ENCODE peak calls at places on chromosomes 2 and 18, in eight cellular contexts. One of them, this sample, is unnamed.

GRCh38 chr2:201779996-201780673 is 598 bp downstream of the ALS2 start:
- DNase-seq in MCF 10A: peak
- DNase-seq in epithelial cell of esophagus: peak
- DNase-seq in foreskin fibroblast: peak
- DNase-seq in OCI-LY7: peak
- DNase-seq in fibroblast of mammary gland: no peak
- DNase-seq in A549: peak
- DNase-seq in GM23338: peak
- DNase-seq in this sample: no peak

GRCh38 chr18:43420950-43421349 is 143.7 kb upstream of the SYT4 start:
- DNase-seq in fibroblast of mammary gland: no peak
- DNase-seq in foreskin fibroblast: no peak
- DNase-seq in A549: no peak
- DNase-seq in MCF 10A: peak
- DNase-seq in GM23338: peak
- DNase-seq in OCI-LY7: no peak
- DNase-seq in epithelial cell of esophagus: no peak
- DNase-seq in this sample: no peak

GRCh38 chr2:26784570-26785234 is 1.2 kb upstream of the CENPA start:
- DNase-seq in epithelial cell of esophagus: no peak
- DNase-seq in A549: no peak
- DNase-seq in foreskin fibroblast: no peak
- DNase-seq in OCI-LY7: no peak
- DNase-seq in GM23338: no peak
- DNase-seq in fibroblast of mammary gland: no peak
- DNase-seq in MCF 10A: no peak
- DNase-seq in this sample: no peak

GRCh38 chr18:79764131-79764530 is 33.6 kb upstream of the KCNG2 start:
- DNase-seq in fibroblast of mammary gland: no peak
- DNase-seq in MCF 10A: no peak
- DNase-seq in foreskin fibroblast: no peak
- DNase-seq in GM23338: no peak
- DNase-seq in OCI-LY7: no peak
- DNase-seq in A549: no peak
- DNase-seq in epithelial cell of esophagus: no peak
- DNase-seq in this sample: no peak

GRCh38 chr2:25664531-25665307 is 8.7 kb downstream of the DTNB start:
- DNase-seq in foreskin fibroblast: peak
- DNase-seq in MCF 10A: peak
- DNase-seq in OCI-LY7: peak
- DNase-seq in fibroblast of mammary gland: peak
- DNase-seq in epithelial cell of esophagus: peak
- DNase-seq in GM23338: peak
- DNase-seq in A549: peak
- DNase-seq in this sample: peak

GRCh38 chr2:118348380-118349024 is 260.2 kb downstream of the INSIG2 start:
- DNase-seq in foreskin fibroblast: no peak
- DNase-seq in MCF 10A: no peak
- DNase-seq in OCI-LY7: no peak
- DNase-seq in fibroblast of mammary gland: no peak
- DNase-seq in GM23338: no peak
- DNase-seq in A549: no peak
- DNase-seq in epithelial cell of esophagus: no peak
- DNase-seq in this sample: no peak

GRCh38 chr2:37098416-37099118 is 14.2 kb downstream of the GPATCH11 start:
- DNase-seq in A549: no peak
- DNase-seq in fibroblast of mammary gland: no peak
- DNase-seq in GM23338: no peak
- DNase-seq in epithelial cell of esophagus: no peak
- DNase-seq in MCF 10A: no peak
- DNase-seq in OCI-LY7: no peak
- DNase-seq in foreskin fibroblast: no peak
- DNase-seq in this sample: no peak

GRCh38 chr2:206989306-206989705 is 50.0 kb downstream of the CPO start:
- DNase-seq in foreskin fibroblast: peak
- DNase-seq in MCF 10A: peak
- DNase-seq in GM23338: peak
- DNase-seq in fibroblast of mammary gland: peak
- DNase-seq in OCI-LY7: peak
- DNase-seq in epithelial cell of esophagus: peak
- DNase-seq in A549: peak
- DNase-seq in this sample: no peak

GRCh38 chr2:36452279-36452678 is 96.7 kb downstream of the CRIM1 start:
- DNase-seq in foreskin fibroblast: peak
- DNase-seq in epithelial cell of esophagus: no peak
- DNase-seq in OCI-LY7: no peak
- DNase-seq in A549: no peak
- DNase-seq in GM23338: no peak
- DNase-seq in fibroblast of mammary gland: peak
- DNase-seq in MCF 10A: no peak
- DNase-seq in this sample: peak

GRCh38 chr2:23293063-23293462 is 91.9 kb upstream of the KLHL29 start:
- DNase-seq in GM23338: no peak
- DNase-seq in foreskin fibroblast: peak
- DNase-seq in A549: no peak
- DNase-seq in fibroblast of mammary gland: peak
- DNase-seq in epithelial cell of esophagus: no peak
- DNase-seq in OCI-LY7: no peak
- DNase-seq in MCF 10A: peak
- DNase-seq in this sample: peak

GRCh38 chr2:190767821-190768220 is 112.8 kb upstream of the GLS start:
- DNase-seq in A549: no peak
- DNase-seq in OCI-LY7: no peak
- DNase-seq in foreskin fibroblast: no peak
- DNase-seq in GM23338: no peak
- DNase-seq in MCF 10A: no peak
- DNase-seq in fibroblast of mammary gland: no peak
- DNase-seq in epithelial cell of esophagus: no peak
- DNase-seq in this sample: no peak

GRCh38 chr2:54512663-54513363 is 56.7 kb downstream of the SPTBN1 start:
- DNase-seq in foreskin fibroblast: no peak
- DNase-seq in fibroblast of mammary gland: no peak
- DNase-seq in OCI-LY7: no peak
- DNase-seq in epithelial cell of esophagus: no peak
- DNase-seq in MCF 10A: no peak
- DNase-seq in GM23338: no peak
- DNase-seq in A549: no peak
- DNase-seq in this sample: no peak

GRCh38 chr2:109498906-109499305 is 114.9 kb downstream of the SEPTIN10 start:
- DNase-seq in A549: no peak
- DNase-seq in GM23338: no peak
- DNase-seq in MCF 10A: no peak
- DNase-seq in OCI-LY7: no peak
- DNase-seq in foreskin fibroblast: no peak
- DNase-seq in epithelial cell of esophagus: no peak
- DNase-seq in fibroblast of mammary gland: no peak
- DNase-seq in this sample: no peak

GRCh38 chr2:56183643-56184499 is at the start of gene CCDC85A:
- DNase-seq in foreskin fibroblast: peak
- DNase-seq in fibroblast of mammary gland: peak
- DNase-seq in MCF 10A: peak
- DNase-seq in OCI-LY7: peak
- DNase-seq in epithelial cell of esophagus: peak
- DNase-seq in A549: peak
- DNase-seq in GM23338: peak
- DNase-seq in this sample: peak

GRCh38 chr2:74646829-74647482 is 1.2 kb downstream of the M1AP start:
- DNase-seq in OCI-LY7: no peak
- DNase-seq in foreskin fibroblast: no peak
- DNase-seq in GM23338: peak
- DNase-seq in MCF 10A: no peak
- DNase-seq in epithelial cell of esophagus: no peak
- DNase-seq in fibroblast of mammary gland: no peak
- DNase-seq in A549: no peak
- DNase-seq in this sample: no peak

GRCh38 chr2:74648009-74648443 is at the start of gene M1AP:
- DNase-seq in OCI-LY7: no peak
- DNase-seq in foreskin fibroblast: peak
- DNase-seq in A549: no peak
- DNase-seq in fibroblast of mammary gland: no peak
- DNase-seq in epithelial cell of esophagus: peak
- DNase-seq in MCF 10A: no peak
- DNase-seq in GM23338: peak
- DNase-seq in this sample: no peak

GRCh38 chr2:74646201-74646600 is 1.9 kb downstream of the M1AP start:
- DNase-seq in MCF 10A: no peak
- DNase-seq in OCI-LY7: no peak
- DNase-seq in foreskin fibroblast: no peak
- DNase-seq in A549: no peak
- DNase-seq in fibroblast of mammary gland: no peak
- DNase-seq in epithelial cell of esophagus: no peak
- DNase-seq in GM23338: peak
- DNase-seq in this sample: no peak
- TF ChIP-seq CTCF in MCF 10A: no peak
- TF ChIP-seq CTCF in OCI-LY7: no peak
- TF ChIP-seq CTCF in foreskin fibroblast: no peak
- TF ChIP-seq CTCF in A549: no peak
- TF ChIP-seq CTCF in fibroblast of mammary gland: no peak
- TF ChIP-seq CTCF in epithelial cell of esophagus: no peak
- TF ChIP-seq CTCF in GM23338: peak
- TF ChIP-seq CTCF in this sample: no peak

GRCh38 chr18:49768051-49768391 is 45.3 kb downstream of the ACAA2 start:
- DNase-seq in OCI-LY7: no peak
- DNase-seq in epithelial cell of esophagus: peak
- DNase-seq in GM23338: peak
- DNase-seq in foreskin fibroblast: peak
- DNase-seq in MCF 10A: peak
- DNase-seq in fibroblast of mammary gland: peak
- DNase-seq in A549: peak
- DNase-seq in this sample: peak
- TF ChIP-seq CTCF in OCI-LY7: peak
- TF ChIP-seq CTCF in epithelial cell of esophagus: peak
- TF ChIP-seq CTCF in GM23338: peak
- TF ChIP-seq CTCF in foreskin fibroblast: peak
- TF ChIP-seq CTCF in MCF 10A: peak
- TF ChIP-seq CTCF in fibroblast of mammary gland: peak
- TF ChIP-seq CTCF in A549: peak
- TF ChIP-seq CTCF in this sample: peak

GRCh38 chr18:2082676-2083075 is 488.6 kb downstream of the METTL4 start:
- DNase-seq in foreskin fibroblast: no peak
- DNase-seq in MCF 10A: no peak
- DNase-seq in GM23338: no peak
- DNase-seq in A549: no peak
- DNase-seq in fibroblast of mammary gland: no peak
- DNase-seq in OCI-LY7: no peak
- DNase-seq in epithelial cell of esophagus: no peak
- DNase-seq in this sample: no peak

GRCh38 chr18:2087877-2088673 is 483.2 kb downstream of the METTL4 start:
- DNase-seq in A549: no peak
- DNase-seq in foreskin fibroblast: no peak
- DNase-seq in fibroblast of mammary gland: no peak
- DNase-seq in MCF 10A: peak
- DNase-seq in OCI-LY7: no peak
- DNase-seq in GM23338: no peak
- DNase-seq in epithelial cell of esophagus: peak
- DNase-seq in this sample: no peak

GRCh38 chr18:2089416-2089815 is 481.9 kb downstream of the METTL4 start:
- DNase-seq in A549: no peak
- DNase-seq in epithelial cell of esophagus: no peak
- DNase-seq in OCI-LY7: no peak
- DNase-seq in foreskin fibroblast: no peak
- DNase-seq in GM23338: no peak
- DNase-seq in fibroblast of mammary gland: no peak
- DNase-seq in MCF 10A: no peak
- DNase-seq in this sample: no peak

GRCh38 chr18:2086439-2086838 is 484.9 kb downstream of the METTL4 start:
- DNase-seq in epithelial cell of esophagus: no peak
- DNase-seq in foreskin fibroblast: no peak
- DNase-seq in OCI-LY7: no peak
- DNase-seq in A549: no peak
- DNase-seq in fibroblast of mammary gland: no peak
- DNase-seq in MCF 10A: no peak
- DNase-seq in GM23338: no peak
- DNase-seq in this sample: no peak

GRCh38 chr18:2083691-2084090 is 487.6 kb downstream of the METTL4 start:
- DNase-seq in OCI-LY7: peak
- DNase-seq in A549: peak
- DNase-seq in MCF 10A: peak
- DNase-seq in foreskin fibroblast: no peak
- DNase-seq in epithelial cell of esophagus: peak
- DNase-seq in GM23338: peak
- DNase-seq in fibroblast of mammary gland: no peak
- DNase-seq in this sample: no peak
- TF ChIP-seq CTCF in OCI-LY7: peak
- TF ChIP-seq CTCF in A549: no peak
- TF ChIP-seq CTCF in MCF 10A: peak
- TF ChIP-seq CTCF in foreskin fibroblast: no peak
- TF ChIP-seq CTCF in epithelial cell of esophagus: peak
- TF ChIP-seq CTCF in GM23338: peak
- TF ChIP-seq CTCF in fibroblast of mammary gland: no peak
- TF ChIP-seq CTCF in this sample: no peak

GRCh38 chr2:240603846-240604245 is 17.3 kb downstream of the CAPN10 start:
- DNase-seq in MCF 10A: no peak
- DNase-seq in GM23338: no peak
- DNase-seq in fibroblast of mammary gland: no peak
- DNase-seq in foreskin fibroblast: no peak
- DNase-seq in OCI-LY7: no peak
- DNase-seq in A549: no peak
- DNase-seq in epithelial cell of esophagus: no peak
- DNase-seq in this sample: no peak

GRCh38 chr2:240603081-240603835 is 16.7 kb downstream of the CAPN10 start:
- DNase-seq in GM23338: no peak
- DNase-seq in A549: no peak
- DNase-seq in foreskin fibroblast: no peak
- DNase-seq in MCF 10A: no peak
- DNase-seq in OCI-LY7: no peak
- DNase-seq in fibroblast of mammary gland: no peak
- DNase-seq in epithelial cell of esophagus: no peak
- DNase-seq in this sample: no peak

GRCh38 chr2:240605867-240606743 is 19.2 kb upstream of the GPR35 start:
- DNase-seq in A549: no peak
- DNase-seq in OCI-LY7: no peak
- DNase-seq in fibroblast of mammary gland: no peak
- DNase-seq in MCF 10A: no peak
- DNase-seq in foreskin fibroblast: no peak
- DNase-seq in epithelial cell of esophagus: no peak
- DNase-seq in GM23338: no peak
- DNase-seq in this sample: no peak

GRCh38 chr2:240604939-240605716 is 18.6 kb downstream of the CAPN10 start:
- DNase-seq in foreskin fibroblast: no peak
- DNase-seq in OCI-LY7: no peak
- DNase-seq in epithelial cell of esophagus: no peak
- DNase-seq in fibroblast of mammary gland: no peak
- DNase-seq in A549: no peak
- DNase-seq in GM23338: no peak
- DNase-seq in MCF 10A: no peak
- DNase-seq in this sample: no peak

DNA sequence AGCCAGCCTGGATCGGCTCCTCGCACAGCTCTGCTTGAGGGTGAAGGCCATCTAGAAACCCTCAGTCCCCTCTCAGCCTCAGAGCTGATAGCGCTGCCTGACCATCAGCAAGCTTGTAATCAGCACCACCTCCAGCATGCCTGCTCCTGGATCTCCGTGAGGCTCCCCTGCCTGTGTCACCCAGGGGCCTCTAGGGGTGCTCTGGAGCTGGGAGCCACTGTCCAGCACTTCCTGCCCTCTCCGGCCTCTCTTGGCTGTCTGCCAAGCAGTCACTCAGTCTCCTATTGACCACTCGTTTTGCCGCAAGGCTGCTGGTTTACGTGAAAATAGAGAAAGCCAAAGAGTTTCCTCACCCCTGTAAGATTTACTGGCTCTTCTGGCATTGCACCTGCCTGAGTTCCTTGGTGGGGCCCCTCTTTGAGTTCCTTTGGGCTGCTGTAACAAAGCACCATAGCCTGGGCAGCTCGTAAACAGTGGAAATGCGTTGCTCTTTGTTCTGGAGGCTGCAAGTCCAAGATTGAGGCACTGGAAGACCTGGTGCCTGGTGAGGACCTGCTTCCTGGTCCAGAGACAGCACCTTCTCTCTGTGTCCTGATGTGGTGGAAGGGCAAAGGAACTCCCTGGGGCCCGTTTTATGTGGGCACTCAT is 17.9 kb downstream of the CAPN10 start:
- DNase-seq in GM23338: peak
- DNase-seq in MCF 10A: no peak
- DNase-seq in OCI-LY7: peak
- DNase-seq in foreskin fibroblast: peak
- DNase-seq in epithelial cell of esophagus: no peak
- DNase-seq in fibroblast of mammary gland: peak
- DNase-seq in A549: peak
- DNase-seq in this sample: peak
- TF ChIP-seq CTCF in GM23338: peak
- TF ChIP-seq CTCF in MCF 10A: no peak
- TF ChIP-seq CTCF in OCI-LY7: peak
- TF ChIP-seq CTCF in foreskin fibroblast: peak
- TF ChIP-seq CTCF in epithelial cell of esophagus: peak
- TF ChIP-seq CTCF in fibroblast of mammary gland: peak
- TF ChIP-seq CTCF in A549: peak
- TF ChIP-seq CTCF in this sample: peak